ENCODE peak calls at places on chromosomes 3 and 15, in eight cellular contexts. T, C, X, M, K, J, Z and L are unnamed samples.
A peak's percentile ranks its signal among the peaks of the same experiment; 100 is the strongest.

GRCh38 chr15:82646250-82647044 is 716 bp downstream of the CPEB1 start:
- DNase-seq in T (no peak), M (no peak), C (no peak), X (no peak), K (peak; percentile 39), Z (no peak), J (peak; percentile 34), L (no peak)

GRCh38 chr15:60605879-60606304 is 127.0 kb upstream of the ICE2 start:
- DNase-seq in C (no peak), Z (no peak), K (no peak), J (no peak), M (no peak), T (no peak), X (peak; percentile 84), L (no peak)

GRCh38 chr3:108157275-108157674 is 64.9 kb downstream of the IFT57 start:
- DNase-seq in C (no peak), X (no peak), M (no peak), K (no peak), J (no peak), T (no peak), Z (no peak), L (no peak)

GRCh38 chr15:68316061-68316804 is 38.7 kb downstream of the FEM1B start:
- DNase-seq in X (no peak), M (no peak), Z (no peak), J (peak; percentile 38), T (no peak), K (no peak), C (peak; percentile 26), L (no peak)

GRCh38 chr3:35832140-35832571 is 192.8 kb downstream of the ARPP21 start:
- DNase-seq in J (no peak), C (no peak), X (no peak), K (no peak), T (no peak), M (no peak), Z (no peak), L (no peak)

GRCh38 chr3:48222616-48223513 is at the start of gene CAMP:
- DNase-seq in T (peak; percentile 32), C (no peak), J (no peak), Z (peak; percentile 84), X (peak; percentile 79), M (no peak), K (no peak), L (peak; percentile 80)

GRCh38 chr3:38605981-38606380 is 43.5 kb downstream of the SCN5A start:
- DNase-seq in Z (no peak), C (no peak), K (no peak), J (no peak), T (no peak), M (no peak), X (no peak), L (no peak)

GRCh38 chr3:36373084-36373483 is 7.2 kb upstream of the STAC start:
- DNase-seq in X (peak; percentile 36), K (no peak), T (no peak), J (no peak), M (no peak), C (no peak), Z (no peak), L (no peak)

GRCh38 chr3:31980530-31981205 is 394 bp downstream of the OSBPL10 start:
- DNase-seq in K (peak; percentile 53), X (peak; percentile 57), C (peak; percentile 51), J (peak; percentile 69), Z (peak; percentile 52), M (peak; percentile 82), T (peak; percentile 47), L (peak; percentile 34)

GRCh38 chr3:99637041-99637380 is 1.4 kb upstream of the COL8A1 start:
- DNase-seq in J (no peak), T (no peak), Z (no peak), X (peak; percentile 44), M (no peak), C (no peak), K (no peak), L (no peak)

GRCh38 chr3:105513042-105513441 is 146.3 kb downstream of the ALCAM start:
- DNase-seq in X (peak; percentile 83), M (no peak), C (no peak), K (no peak), Z (no peak), T (no peak), J (no peak), L (no peak)

GRCh38 chr3:41318520-41318919 is 119.2 kb downstream of the CTNNB1 start:
- DNase-seq in X (no peak), T (no peak), J (no peak), Z (no peak), C (no peak), M (no peak), K (no peak), L (no peak)

GRCh38 chr15:39616731-39617455 is 36.0 kb downstream of the THBS1 start:
- DNase-seq in J (no peak), X (no peak), C (no peak), M (no peak), T (no peak), Z (no peak), K (no peak), L (no peak)

GRCh38 chr3:164550857-164551256 is 527.4 kb downstream of the SI start:
- DNase-seq in Z (no peak), X (no peak), K (no peak), M (no peak), T (no peak), J (no peak), C (no peak), L (no peak)

DNA sequence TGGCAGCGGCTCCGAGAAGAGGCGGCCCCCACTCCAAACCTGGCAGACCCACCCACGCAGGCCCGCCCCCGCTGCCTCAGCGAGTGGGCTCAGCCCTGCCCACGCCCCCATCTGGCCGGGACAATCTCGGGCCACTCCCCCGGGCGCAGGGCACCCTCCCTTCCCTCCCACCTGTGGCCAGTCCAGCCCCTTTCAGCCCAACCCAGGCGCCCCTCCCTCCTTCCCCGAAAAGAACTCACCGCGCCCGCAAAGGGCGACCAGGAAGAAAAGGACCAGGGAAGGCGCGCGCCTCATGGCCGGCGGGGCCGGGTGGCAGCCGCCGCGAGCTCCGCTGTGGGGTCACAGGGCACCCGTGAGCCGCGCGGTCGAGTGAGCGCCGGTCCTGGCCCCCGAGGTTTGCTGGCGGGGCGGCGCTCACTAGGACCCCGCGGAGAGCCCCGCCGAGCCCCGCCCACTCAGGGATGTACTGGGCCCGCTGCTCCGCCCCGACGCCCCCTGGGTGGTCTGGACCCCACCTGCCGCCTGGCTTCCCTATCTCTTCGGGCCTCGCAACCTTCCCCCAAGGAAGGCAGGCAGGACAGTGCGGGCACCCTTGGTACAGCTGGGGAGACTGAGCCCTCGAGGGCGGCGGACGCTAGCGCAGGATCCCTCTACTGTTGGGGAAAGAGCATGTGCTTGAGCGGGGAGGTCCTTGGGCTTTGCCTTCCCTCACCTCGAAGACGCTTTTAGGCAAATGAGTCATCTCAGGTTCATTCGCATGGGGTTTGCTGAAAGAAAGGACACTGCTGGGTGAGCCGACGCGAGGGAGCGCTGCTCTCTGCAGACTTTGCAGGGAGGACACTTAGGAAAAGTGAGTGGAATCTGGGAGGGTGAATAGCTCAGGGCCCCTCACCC is at the start of gene CHRNB4:
- DNase-seq in C (no peak), Z (no peak), K (peak; percentile 35), M (no peak), X (peak; percentile 28), T (no peak), J (peak; percentile 92), L (peak; percentile 52)
- TF ChIP-seq CTCF in C (no peak), Z (no peak), K (no peak), M (no peak), X (no peak), T (no peak), J (no peak), L (no peak)

GRCh38 chr3:42755681-42756578 is 17.1 kb downstream of the CCDC13 start:
- DNase-seq in K (peak; percentile 34), X (peak; percentile 50), J (no peak), T (no peak), C (no peak), Z (no peak), M (peak; percentile 20), L (no peak)
- TF ChIP-seq CTCF in K (peak; percentile 18), X (peak; percentile 66), J (peak; percentile 33), T (peak; percentile 32), C (peak; percentile 38), Z (peak; percentile 37), M (peak; percentile 40), L (peak; percentile 39)

GRCh38 chr15:100279446-100279845 is 62.3 kb downstream of the ADAMTS17 start:
- DNase-seq in X (peak; percentile 2), M (no peak), J (no peak), C (no peak), K (no peak), T (no peak), Z (no peak), L (no peak)

GRCh38 chr15:100279849-100280248 is 61.9 kb downstream of the ADAMTS17 start:
- DNase-seq in T (no peak), Z (no peak), M (no peak), K (no peak), C (no peak), J (no peak), X (no peak), L (no peak)

GRCh38 chr15:100277087-100277855 is 64.5 kb downstream of the ADAMTS17 start:
- DNase-seq in C (no peak), K (no peak), M (no peak), X (no peak), J (no peak), T (no peak), Z (no peak), L (no peak)

GRCh38 chr15:100276519-100276918 is 65.3 kb downstream of the ADAMTS17 start:
- DNase-seq in X (no peak), K (no peak), J (no peak), Z (no peak), M (no peak), C (no peak), T (no peak), L (no peak)

DNA sequence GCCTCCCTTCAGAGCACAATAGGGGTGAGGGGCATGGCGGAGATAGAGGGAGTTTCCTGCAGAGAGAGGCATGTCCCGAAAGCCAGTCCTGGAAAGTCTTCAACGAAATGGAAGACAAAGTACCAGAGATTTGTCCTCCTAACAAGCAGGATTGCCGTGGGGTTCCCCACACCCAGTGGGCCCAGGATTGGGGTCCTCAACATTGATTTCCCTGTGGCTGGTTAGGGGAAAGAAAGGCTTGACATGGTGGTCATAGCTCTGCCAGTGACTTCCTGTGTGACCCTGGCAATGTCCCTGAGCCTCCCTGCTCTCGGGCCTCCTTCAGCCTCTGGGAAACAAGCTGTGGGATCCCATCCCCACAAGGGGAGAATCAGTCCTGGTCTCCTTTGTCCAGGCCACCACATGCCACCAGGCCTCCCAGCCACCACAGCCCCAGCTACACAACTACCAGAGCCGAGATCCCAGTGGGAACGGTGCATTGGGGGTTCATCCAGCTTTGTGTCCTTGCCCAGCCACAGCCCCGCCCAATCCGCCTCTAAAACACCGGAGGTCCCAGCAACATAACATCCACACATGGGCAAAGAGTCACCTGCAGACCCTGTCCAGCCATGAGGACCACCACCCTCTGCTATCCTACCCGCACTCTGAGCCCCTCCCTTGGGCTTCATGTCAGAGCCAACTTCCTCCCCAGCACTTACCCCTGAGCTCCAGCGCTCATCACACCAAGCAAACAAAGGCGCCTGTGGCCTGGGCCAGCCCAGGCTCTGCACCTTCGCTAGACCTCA is 63.0 kb downstream of the ADAMTS17 start:
- DNase-seq in M (no peak), C (no peak), J (no peak), K (no peak), T (no peak), Z (no peak), X (no peak), L (no peak)
- TF ChIP-seq CTCF in M (no peak), C (no peak), J (no peak), K (no peak), T (no peak), Z (no peak), X (no peak), L (no peak)

DNA sequence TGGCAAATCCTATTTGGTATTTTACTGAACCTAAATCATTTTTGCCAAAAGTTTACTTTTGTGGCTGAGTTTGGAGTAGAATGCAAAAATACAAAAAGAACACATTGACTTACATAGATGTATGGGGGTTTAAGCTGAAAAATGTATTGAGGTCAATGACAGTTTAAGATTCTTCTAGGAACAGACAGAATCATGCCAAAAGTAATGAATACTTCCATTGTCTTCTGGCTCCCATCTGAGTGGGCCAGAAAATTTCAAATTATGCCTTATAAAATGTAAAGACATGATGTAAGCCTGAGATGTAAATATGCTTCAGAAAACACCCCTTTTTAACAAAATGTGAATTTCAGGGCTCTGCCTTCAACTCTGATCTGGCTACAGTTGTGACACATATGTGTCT is 375.1 kb upstream of the DPH6 start:
- DNase-seq in J (no peak), Z (no peak), M (no peak), K (no peak), X (no peak), C (no peak), T (no peak), L (no peak)
- TF ChIP-seq CTCF in J (no peak), Z (no peak), M (no peak), K (no peak), X (no peak), C (no peak), T (no peak), L (no peak)